ENCODE peak calls at places on chromosomes 16 and 17, in ten cellular contexts. O is tibial artery, C is Calu3, U is GM12878, Y is fibroblast of lung, X is AG10803, L is GM12865, W is cardiac fibroblast, T is choroid plexus epithelial cell, E is activated B cell treated with CpG ODN at 0.5 μM for 24 hours. A is an unnamed sample.

GRCh38 chr16:27511657-27512056 is 38.1 kb downstream of the GTF3C1 start:
- DNase-seq in C (no peak), E (no peak), U (no peak), Y (no peak), X (peak), T (no peak), O (no peak), W (peak), L (no peak), A (peak)

GRCh38 chr16:77788196-77789084 is at the start of gene VAT1L:
- DNase-seq in U (no peak), Y (peak), L (peak), O (peak), X (peak), W (peak), E (no peak), T (peak), C (no peak), A (peak)

GRCh38 chr17:29615048-29615385 is 7.7 kb downstream of the CORO6 start:
- DNase-seq in O (no peak), C (no peak), Y (peak), L (no peak), E (no peak), X (peak), U (no peak), T (peak), W (peak), A (peak)

GRCh38 chr17:76968707-76969597 is 100.7 kb downstream of the MGAT5B start:
- DNase-seq in L (peak), X (no peak), U (no peak), C (peak), E (peak), Y (no peak), O (no peak), T (peak), W (no peak), A (peak)

GRCh38 chr16:47774661-47775060 is 313.5 kb downstream of the PHKB start:
- DNase-seq in Y (peak), X (no peak), L (no peak), O (no peak), W (peak), T (peak), E (no peak), C (peak), U (no peak), A (no peak)

GRCh38 chr16:29729116-29729521 is 16.7 kb downstream of the C16orf54 start:
- DNase-seq in U (no peak), E (no peak), Y (peak), T (peak), L (peak), W (peak), O (no peak), X (peak), C (peak), A (peak)

GRCh38 chr17:74497471-74497870 is 31.0 kb downstream of the CD300A start:
- DNase-seq in L (no peak), Y (no peak), T (no peak), X (no peak), C (no peak), E (no peak), W (no peak), U (no peak), O (no peak), A (no peak)

GRCh38 chr17:36869856-36870617 is 67.2 kb upstream of the LHX1 start:
- DNase-seq in U (no peak), C (peak), E (no peak), Y (peak), X (peak), O (no peak), T (peak), L (no peak), W (peak), A (no peak)

GRCh38 chr16:3792472-3793012 is 75.2 kb upstream of the TRAP1 start:
- DNase-seq in W (no peak), O (no peak), E (no peak), X (no peak), L (no peak), U (no peak), C (no peak), T (no peak), Y (no peak), A (no peak)

GRCh38 chr17:17361543-17362511 is 58.7 kb downstream of the NT5M start:
- DNase-seq in W (peak), O (no peak), X (peak), T (no peak), C (no peak), E (no peak), Y (no peak), L (no peak), U (no peak), A (no peak)

GRCh38 chr17:17845046-17845775 is 8.4 kb upstream of the SREBF1 start:
- DNase-seq in X (no peak), Y (no peak), L (no peak), E (no peak), C (no peak), W (no peak), O (no peak), U (no peak), T (no peak), A (no peak)

GRCh38 chr17:39229274-39229913 is 3.6 kb upstream of the STAC2 start:
- DNase-seq in U (no peak), W (peak), C (peak), X (peak), L (no peak), E (no peak), Y (no peak), O (no peak), T (peak), A (no peak)

GRCh38 chr16:55035037-55035436 is 104.4 kb downstream of the IRX5 start:
- DNase-seq in Y (no peak), O (no peak), U (no peak), X (no peak), W (peak), L (peak), E (no peak), T (no peak), C (peak), A (peak)

GRCh38 chr16:89720520-89720858 is 209 bp downstream of the VPS9D1 start:
- DNase-seq in Y (peak), T (peak), U (no peak), C (peak), W (no peak), X (no peak), L (no peak), O (no peak), E (no peak), A (peak)

GRCh38 chr16:11824362-11824761 is 27.0 kb downstream of the RSL1D1 start:
- DNase-seq in U (no peak), C (peak), X (peak), O (peak), W (no peak), Y (no peak), L (no peak), E (no peak), T (no peak), A (no peak)

GRCh38 chr17:18280766-18281165 is 20.3 kb downstream of the MIEF2 start:
- DNase-seq in L (no peak), U (no peak), E (no peak), Y (peak), T (peak), W (no peak), C (no peak), X (peak), O (no peak), A (no peak)

GRCh38 chr17:44004077-44004760 is at the start of gene NAGS:
- DNase-seq in E (peak), L (no peak), W (no peak), O (no peak), X (no peak), C (peak), T (no peak), U (no peak), Y (peak), A (peak)

GRCh38 chr16:79535130-79535529 is 65.4 kb downstream of the MAF start:
- DNase-seq in C (no peak), E (no peak), Y (no peak), X (no peak), U (no peak), T (no peak), W (no peak), O (peak), L (no peak), A (no peak)

GRCh38 chr17:51372345-51373004 is 112.1 kb downstream of the UTP18 start:
- DNase-seq in C (peak), X (peak), L (peak), W (peak), T (peak), E (no peak), Y (peak), U (peak), O (peak), A (no peak)

GRCh38 chr17:44384281-44384822 is 5.1 kb downstream of the ITGA2B start:
- DNase-seq in W (no peak), C (no peak), X (no peak), T (no peak), L (no peak), Y (no peak), O (no peak), U (no peak), E (no peak), A (no peak)

GRCh38 chr16:2331199-2331931 is 9.2 kb downstream of the ABCA3 start:
- DNase-seq in C (no peak), T (no peak), U (no peak), O (no peak), E (no peak), L (no peak), Y (no peak), X (no peak), W (no peak), A (no peak)

GRCh38 chr16:3198334-3199072 is 10.5 kb downstream of the OR1F1 start:
- DNase-seq in W (no peak), O (no peak), C (no peak), X (no peak), L (no peak), Y (no peak), U (no peak), E (no peak), T (no peak), A (no peak)

GRCh38 chr17:61380217-61380835 is 19.3 kb upstream of the TBX2 start:
- DNase-seq in W (no peak), E (no peak), O (peak), L (no peak), X (no peak), T (no peak), Y (no peak), U (no peak), C (no peak), A (no peak)

GRCh38 chr16:69522041-69522578 is 43.7 kb upstream of the NFAT5 start:
- DNase-seq in U (no peak), L (no peak), C (no peak), X (peak), Y (no peak), O (no peak), E (no peak), T (no peak), W (no peak), A (no peak)

GRCh38 chr17:65888649-65889048 is 303.3 kb downstream of the CEP112 start:
- DNase-seq in L (no peak), U (no peak), O (no peak), C (no peak), E (no peak), X (peak), T (peak), Y (no peak), W (peak), A (no peak)

GRCh38 chr16:50121721-50122445 is 31.2 kb upstream of the TENT4B start:
- DNase-seq in L (peak), X (no peak), C (no peak), O (no peak), T (no peak), W (no peak), Y (no peak), E (no peak), U (peak), A (no peak)

GRCh38 chr16:89395150-89396142 is 94.9 kb downstream of the ANKRD11 start:
- DNase-seq in X (peak), L (no peak), W (peak), E (no peak), C (peak), Y (peak), O (peak), U (no peak), T (peak), A (peak)

GRCh38 chr16:4273858-4274291 is 1.1 kb upstream of the TFAP4 start:
- DNase-seq in C (peak), O (peak), U (no peak), X (peak), T (peak), E (peak), Y (peak), W (peak), L (peak), A (peak)

GRCh38 chr16:1385232-1385631 is 29.3 kb downstream of the UNKL start:
- DNase-seq in W (no peak), U (no peak), C (no peak), L (no peak), O (no peak), Y (no peak), X (no peak), E (no peak), T (no peak), A (no peak)

GRCh38 chr16:48676836-48677235 is 66.9 kb upstream of the N4BP1 start:
- DNase-seq in E (no peak), O (no peak), Y (peak), C (no peak), W (peak), X (peak), U (no peak), L (no peak), T (peak), A (no peak)

GRCh38 chr17:42133461-42134041 is 10.9 kb downstream of the HSPB9 start:
- DNase-seq in Y (no peak), L (peak), O (no peak), T (no peak), C (no peak), X (no peak), W (no peak), E (peak), U (no peak), A (no peak)

GRCh38 chr16:51024703-51025102 is 126.4 kb downstream of the SALL1 start:
- DNase-seq in X (no peak), L (no peak), E (no peak), U (no peak), T (no peak), O (no peak), W (no peak), C (no peak), Y (no peak), A (no peak)

GRCh38 chr17:44501866-44502265 is 1.3 kb downstream of the GPATCH8 start:
- DNase-seq in U (no peak), O (no peak), Y (peak), E (no peak), L (peak), W (peak), T (peak), C (no peak), X (no peak), A (no peak)

GRCh38 chr16:57263585-57264351 is 18.7 kb downstream of the ARL2BP start:
- DNase-seq in W (no peak), O (no peak), C (no peak), E (no peak), U (no peak), T (no peak), Y (no peak), X (no peak), L (no peak), A (no peak)

GRCh38 chr17:17760872-17761550 is 75.8 kb downstream of the SREBF1 start:
- DNase-seq in E (no peak), X (no peak), L (no peak), O (no peak), C (no peak), Y (no peak), W (no peak), U (no peak), T (no peak), A (no peak)

GRCh38 chr17:15463363-15463762 is 4.1 kb downstream of the CDRT4 start:
- DNase-seq in T (peak), E (no peak), O (peak), Y (peak), L (no peak), C (peak), U (no peak), X (peak), W (peak), A (peak)

GRCh38 chr17:830381-830780 is 48.2 kb downstream of the MRM3 start:
- DNase-seq in C (no peak), U (no peak), Y (no peak), L (no peak), E (no peak), T (no peak), X (no peak), W (no peak), O (no peak), A (no peak)

GRCh38 chr17:14926526-14927122 is 338.5 kb downstream of the PMP22 start:
- DNase-seq in C (peak), W (peak), X (peak), U (no peak), Y (peak), L (peak), O (peak), E (no peak), T (peak), A (peak)

GRCh38 chr17:17493249-17493985 is 2.8 kb downstream of the RASD1 start:
- DNase-seq in E (no peak), X (no peak), L (no peak), O (no peak), C (no peak), Y (no peak), W (peak), U (no peak), T (no peak), A (no peak)

DNA sequence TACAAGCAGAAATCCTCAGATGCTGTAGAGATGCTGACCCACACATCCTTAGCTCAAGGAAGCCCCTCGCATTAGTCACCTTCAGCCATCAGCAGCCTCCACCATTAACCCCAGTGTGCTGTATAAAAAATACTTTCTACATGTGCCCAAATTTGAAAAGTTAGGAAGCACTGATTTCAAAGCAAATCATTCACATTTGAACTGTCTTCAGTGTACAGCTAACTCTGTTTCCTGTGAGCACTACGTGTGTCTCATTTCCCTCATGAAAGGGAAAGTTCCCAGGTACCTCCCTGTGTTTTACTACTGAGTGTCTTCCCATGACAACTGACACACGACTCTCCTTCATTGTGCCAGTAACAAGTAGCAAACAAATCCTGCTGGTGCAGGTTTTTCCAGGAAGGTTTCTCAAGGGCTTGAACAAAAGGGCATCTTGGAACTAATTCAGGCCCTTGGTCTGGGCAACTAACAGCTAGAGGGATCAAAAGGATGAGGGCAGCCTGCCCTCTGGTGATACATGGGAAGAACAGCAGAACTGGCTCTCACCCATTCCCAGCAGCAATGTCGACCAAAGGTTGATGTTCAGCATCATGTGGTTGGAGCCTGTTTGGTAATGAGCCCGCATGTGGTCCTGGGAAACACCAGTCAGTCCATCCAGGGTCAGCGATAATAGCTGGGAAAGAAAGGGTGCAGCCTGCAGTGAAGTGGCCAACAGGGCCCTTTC is 4.0 kb downstream of the SLC35B1 start:
- DNase-seq in L (peak), E (no peak), C (peak), T (peak), O (no peak), X (peak), U (no peak), Y (peak), W (peak), A (peak)
- TF ChIP-seq CTCF in L (peak), E (no peak), C (peak), T (peak), O (peak), X (peak), U (peak), Y (peak), W (peak), A (peak)

GRCh38 chr16:83581082-83581481 is 226.7 kb upstream of the HSBP1 start:
- DNase-seq in L (peak), C (no peak), X (no peak), E (no peak), O (no peak), U (no peak), T (no peak), Y (no peak), W (no peak), A (no peak)

GRCh38 chr16:83578146-83578545 is 229.6 kb upstream of the HSBP1 start:
- DNase-seq in L (no peak), E (no peak), Y (no peak), U (no peak), X (no peak), T (no peak), W (no peak), C (no peak), O (no peak), A (no peak)

GRCh38 chr16:83577201-83577600 is 230.6 kb upstream of the HSBP1 start:
- DNase-seq in O (no peak), X (no peak), C (no peak), Y (no peak), E (no peak), L (no peak), T (no peak), U (no peak), W (no peak), A (no peak)

GRCh38 chr16:83579431-83579830 is 228.3 kb upstream of the HSBP1 start:
- DNase-seq in O (no peak), C (no peak), W (no peak), E (no peak), L (no peak), Y (no peak), U (no peak), T (no peak), X (no peak), A (no peak)

GRCh38 chr16:83579027-83579426 is 228.8 kb upstream of the HSBP1 start:
- DNase-seq in L (no peak), C (no peak), E (no peak), W (no peak), O (no peak), T (no peak), U (no peak), Y (no peak), X (no peak), A (no peak)
- TF ChIP-seq CTCF in L (no peak), C (no peak), E (no peak), W (no peak), O (no peak), T (no peak), U (no peak), Y (no peak), X (no peak), A (no peak)

GRCh38 chr16:67326472-67327309 is at the start of the genes KCTD19 and LRRC36:
- DNase-seq in W (no peak), L (peak), X (no peak), C (peak), O (peak), E (peak), T (peak), U (no peak), Y (peak), A (peak)
- TF ChIP-seq CTCF in W (peak), L (peak), X (peak), C (peak), O (no peak), E (no peak), T (peak), U (peak), Y (peak), A (peak)

GRCh38 chr17:45768000-45768399 is 16.1 kb upstream of the CRHR1 start:
- DNase-seq in U (no peak), X (no peak), C (no peak), O (no peak), W (no peak), E (no peak), Y (no peak), L (no peak), T (no peak), A (peak)
- TF ChIP-seq CTCF in U (no peak), X (no peak), C (no peak), O (no peak), W (no peak), E (no peak), Y (no peak), L (no peak), T (no peak), A (no peak)

DNA sequence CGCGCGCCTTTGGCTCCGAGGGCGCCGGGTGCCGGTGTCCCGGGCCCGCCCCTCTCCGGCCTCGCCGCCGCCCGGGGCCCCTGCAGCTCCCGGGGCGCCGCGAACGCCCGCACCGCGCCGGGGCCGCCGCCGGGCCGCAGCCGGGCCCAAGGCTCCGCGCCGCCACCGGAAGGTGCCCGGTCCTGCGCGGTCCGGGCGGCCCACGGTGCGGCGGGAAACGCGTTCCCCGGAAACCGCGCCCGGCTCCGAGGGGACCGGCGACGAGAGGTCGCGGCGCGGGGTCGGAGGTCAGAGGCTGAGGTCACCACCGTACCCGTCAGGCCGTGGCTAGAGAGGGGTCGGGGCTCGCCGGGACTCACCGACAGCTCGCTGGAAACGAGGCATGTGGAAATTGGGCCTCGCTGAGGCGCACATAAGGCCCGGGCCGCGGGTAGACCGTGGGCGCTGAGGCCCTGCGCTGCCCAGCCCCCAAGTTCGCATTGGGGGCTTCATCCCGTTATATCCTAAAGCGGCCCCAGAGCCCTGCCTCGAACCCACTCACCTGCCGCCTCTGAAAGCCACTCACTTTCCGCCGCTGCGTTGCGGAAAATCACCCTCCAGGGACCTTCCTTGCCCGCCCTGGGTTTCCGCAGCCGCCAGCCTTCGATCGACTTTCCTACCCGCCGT is at the start of gene DUS1L:
- DNase-seq in Y (peak), E (peak), T (peak), W (peak), C (peak), O (no peak), X (peak), U (no peak), L (peak), A (peak)
- TF ChIP-seq CTCF in Y (no peak), E (no peak), T (no peak), W (no peak), C (no peak), O (peak), X (no peak), U (no peak), L (no peak), A (no peak)

GRCh38 chr16:23423496-23424049 is 29.4 kb downstream of the COG7 start:
- DNase-seq in E (no peak), W (peak), L (no peak), T (peak), U (no peak), X (peak), Y (peak), C (peak), O (peak), A (no peak)
- TF ChIP-seq CTCF in E (no peak), W (no peak), L (no peak), T (no peak), U (no peak), X (no peak), Y (no peak), C (no peak), O (no peak), A (no peak)

A was measured in nephron progenitor cell.